ENCODE peak calls at places on chromosomes 4 and X, in eight cellular contexts. O is iris pigment epithelial cell; V is globus pallidus; I is stimulated activated effector memory CD8-positive, alpha-beta T cell treated with anti-CD3 and anti-CD28 coated beads, Interleukin-12 subunit alpha, Interleukin-12 subunit beta, amount 100 ng/mL, for 72 hours; M is hepatocyte; P is pancreas; Z is GM18507; K is stimulated activated CD4-positive, alpha-beta T cell treated with anti-CD3 and anti-CD28 coated beads, Interleukin-2, amount 100 ng/mL, for 48 hours. B is an unnamed sample.

GRCh38 chrX:153646620-153647373 is at the start of gene DUSP9:
- DNase-seq in M (peak), K (no peak), V (no peak), P (peak), I (no peak), O (peak), Z (no peak), B (no peak)

GRCh38 chr4:81650871-81651270 is 179.2 kb upstream of the RASGEF1B start:
- DNase-seq in K (no peak), I (no peak), P (no peak), M (peak), V (no peak), Z (no peak), O (no peak), B (no peak)

GRCh38 chr4:112516076-112516385 is at the start of gene NEUROG2:
- DNase-seq in P (no peak), I (no peak), O (no peak), Z (no peak), M (no peak), V (no peak), K (no peak), B (peak)

GRCh38 chr4:8047837-8048678 is 108.4 kb upstream of the AFAP1 start:
- DNase-seq in M (no peak), Z (no peak), K (no peak), V (no peak), P (peak), O (no peak), I (no peak), B (no peak)

GRCh38 chr4:122701965-122702364 is 30.5 kb upstream of the BBS12 start:
- DNase-seq in I (no peak), P (no peak), Z (no peak), M (no peak), K (no peak), V (no peak), O (no peak), B (no peak)

GRCh38 chrX:115958687-115959359 is 211.7 kb upstream of the AGTR2 start:
- DNase-seq in Z (no peak), M (no peak), P (no peak), O (no peak), I (no peak), V (peak), K (no peak), B (no peak)

GRCh38 chr4:88779431-88779830 is 81.8 kb upstream of the NAP1L5 start:
- DNase-seq in M (no peak), V (no peak), I (no peak), P (no peak), O (peak), Z (no peak), K (no peak), B (no peak)

GRCh38 chr4:133623847-133624246 is 474.8 kb downstream of the PCDH10 start:
- DNase-seq in M (no peak), O (no peak), V (no peak), Z (no peak), K (no peak), I (no peak), P (no peak), B (no peak)

GRCh38 chr4:137065306-137065705 is 467.0 kb downstream of the PCDH18 start:
- DNase-seq in M (no peak), K (no peak), Z (no peak), V (no peak), P (no peak), I (no peak), O (peak), B (no peak)

GRCh38 chrX:22395372-22395771 is 122.7 kb downstream of the CBLL2 start:
- DNase-seq in Z (no peak), M (no peak), V (no peak), K (no peak), O (peak), I (no peak), P (no peak), B (no peak)

GRCh38 chr4:100609810-100610209 is 92.0 kb upstream of the EMCN start:
- DNase-seq in I (no peak), V (no peak), P (no peak), Z (no peak), K (no peak), M (no peak), O (no peak), B (no peak)

GRCh38 chr4:128342762-128343161 is 55.1 kb upstream of the PGRMC2 start:
- DNase-seq in Z (no peak), I (no peak), M (no peak), V (no peak), K (no peak), O (no peak), P (no peak), B (no peak)

GRCh38 chr4:56681158-56681848 is at the start of gene HOPX:
- DNase-seq in I (peak), M (peak), K (peak), Z (no peak), P (peak), O (no peak), V (no peak), B (no peak)

GRCh38 chr4:111011458-111011857 is 388.6 kb upstream of the PITX2 start:
- DNase-seq in M (no peak), V (no peak), P (no peak), I (no peak), Z (no peak), K (no peak), O (no peak), B (no peak)

GRCh38 chrX:23883737-23884354 is 23.9 kb downstream of the APOO start:
- DNase-seq in Z (no peak), P (no peak), V (no peak), I (no peak), K (no peak), M (no peak), O (peak), B (no peak)

GRCh38 chr4:48762408-48762807 is 17.7 kb downstream of the FRYL start:
- DNase-seq in K (no peak), V (no peak), O (no peak), I (no peak), M (no peak), Z (no peak), P (no peak), B (no peak)

GRCh38 chrX:42686706-42687105 is 91.3 kb downstream of the PPP1R2C start:
- DNase-seq in V (no peak), Z (no peak), O (no peak), P (no peak), I (no peak), M (no peak), K (no peak), B (no peak)

GRCh38 chr4:51943221-51943620 is 76.9 kb downstream of the LRRC66 start:
- DNase-seq in K (no peak), O (peak), V (no peak), P (no peak), I (no peak), Z (no peak), M (no peak), B (no peak)

GRCh38 chrX:134684956-134685355 is 26.7 kb upstream of the PLAC1 start:
- DNase-seq in Z (no peak), O (no peak), P (no peak), M (no peak), V (no peak), I (no peak), K (no peak), B (no peak)

GRCh38 chr4:67475155-67475554 is 70.1 kb downstream of the CENPC start:
- DNase-seq in Z (no peak), M (no peak), I (no peak), P (no peak), V (no peak), O (no peak), K (no peak), B (no peak)

GRCh38 chr4:26321326-26322276 is 787 bp downstream of the RBPJ start:
- DNase-seq in K (peak), M (peak), P (no peak), O (peak), I (peak), Z (no peak), V (no peak), B (no peak)

GRCh38 chrX:107831071-107831470 is 5.4 kb downstream of the MID2 start:
- DNase-seq in K (no peak), I (no peak), P (no peak), Z (no peak), V (peak), O (no peak), M (no peak), B (no peak)